ENCODE peak calls at places on chromosomes 11 and 22, in five cellular contexts. L is hepatocyte, D is GM23338, B is thoracic aorta, I is stomach. J is an unnamed sample. For H3K4me1, the result is how much of the 10 kb centered on the place peaks cover.

GRCh38 chr11:3171931-3172560 is 6.9 kb upstream of the OSBPL5 start:
- DNase-seq in I (no peak), L (no peak), B (no peak), D (no peak), J (no peak)

GRCh38 chr11:89660234-89660633 is 49.9 kb upstream of the TRIM77 start:
- DNase-seq in I (no peak), B (no peak), D (peak), L (peak), J (no peak)

GRCh38 chr11:26286472-26287066 is 45.4 kb upstream of the ANO3 start:
- DNase-seq in D (peak), L (peak), I (no peak), B (no peak), J (no peak)

GRCh38 chr11:133934599-133935550 is 21.9 kb downstream of the IGSF9B start:
- DNase-seq in L (no peak), B (no peak), I (no peak), D (no peak), J (no peak)

GRCh38 chr11:75389925-75390324 is 9.4 kb upstream of the RPS3 start:
- DNase-seq in B (no peak), L (no peak), D (no peak), I (no peak), J (no peak)

GRCh38 chr11:112465433-112466024 is 204.9 kb upstream of the PLET1 start:
- DNase-seq in I (no peak), L (peak), D (no peak), B (no peak), J (no peak)

GRCh38 chr11:106424111-106424510 is 346.6 kb downstream of the AASDHPPT start:
- DNase-seq in B (no peak), I (no peak), L (peak), D (no peak), J (no peak)

GRCh38 chr11:2741377-2742131 is 41.8 kb upstream of the KCNQ1OT1 start:
- DNase-seq in I (no peak), L (peak), B (no peak), D (no peak), J (no peak)

GRCh38 chr11:78460468-78460867 is 42.8 kb upstream of the GAB2 start:
- DNase-seq in I (no peak), L (no peak), D (no peak), B (no peak), J (no peak)

GRCh38 chr11:35085766-35086165 is 53.2 kb upstream of the CD44 start:
- DNase-seq in L (no peak), B (no peak), D (no peak), I (no peak), J (no peak)

GRCh38 chr11:93494341-93494740 is 48.9 kb downstream of the SMCO4 start:
- DNase-seq in I (no peak), D (no peak), L (no peak), B (no peak), J (no peak)

GRCh38 chr22:36385491-36386350 is 2.0 kb downstream of the MYH9 start:
- DNase-seq in D (peak), L (peak), I (peak), B (peak), J (peak)

GRCh38 chr11:44305149-44305642 is 4.7 kb downstream of the ALX4 start:
- DNase-seq in D (no peak), B (no peak), L (no peak), I (no peak), J (no peak)

GRCh38 chr22:27783436-27784098 is 18.0 kb downstream of the MN1 start:
- DNase-seq in B (no peak), D (no peak), I (no peak), L (no peak), J (no peak)

GRCh38 chr11:76623171-76623883 is 47.2 kb downstream of the LRRC32 start:
- DNase-seq in D (no peak), L (no peak), B (no peak), I (no peak), J (no peak)

GRCh38 chr22:40244586-40244985 is 66.9 kb downstream of the TNRC6B start:
- DNase-seq in B (no peak), I (no peak), D (no peak), L (no peak), J (no peak)

GRCh38 chr11:65932558-65932919 is 12.7 kb upstream of the TSGA10IP start:
- DNase-seq in D (peak), I (no peak), B (no peak), L (no peak), J (no peak)

GRCh38 chr11:43558056-43558455 is 122.5 kb upstream of the HSD17B12 start:
- DNase-seq in D (no peak), B (no peak), I (no peak), L (no peak), J (no peak)

GRCh38 chr11:111428113-111428876 is 49.2 kb upstream of the POU2AF1 start:
- DNase-seq in B (no peak), I (no peak), L (no peak), D (no peak), J (no peak)

GRCh38 chr11:79259800-79260199 is 181.0 kb downstream of the TENM4 start:
- DNase-seq in L (no peak), B (no peak), I (no peak), D (no peak), J (no peak)

GRCh38 chr11:47571012-47571729 is 5.8 kb downstream of the PTPMT1 start:
- DNase-seq in L (no peak), D (no peak), I (no peak), B (no peak), J (no peak)

GRCh38 chr11:28756977-28757376 is 648.8 kb downstream of the METTL15 start:
- DNase-seq in B (no peak), I (no peak), L (no peak), D (no peak), J (no peak)

GRCh38 chr11:7994581-7995278 is 7.6 kb downstream of the EIF3F start:
- DNase-seq in B (no peak), D (no peak), I (no peak), L (no peak), J (no peak)
- H3K27ac ChIP-seq in B (no peak), D (no peak), I (no peak), L (no peak), J (no peak)

DNA sequence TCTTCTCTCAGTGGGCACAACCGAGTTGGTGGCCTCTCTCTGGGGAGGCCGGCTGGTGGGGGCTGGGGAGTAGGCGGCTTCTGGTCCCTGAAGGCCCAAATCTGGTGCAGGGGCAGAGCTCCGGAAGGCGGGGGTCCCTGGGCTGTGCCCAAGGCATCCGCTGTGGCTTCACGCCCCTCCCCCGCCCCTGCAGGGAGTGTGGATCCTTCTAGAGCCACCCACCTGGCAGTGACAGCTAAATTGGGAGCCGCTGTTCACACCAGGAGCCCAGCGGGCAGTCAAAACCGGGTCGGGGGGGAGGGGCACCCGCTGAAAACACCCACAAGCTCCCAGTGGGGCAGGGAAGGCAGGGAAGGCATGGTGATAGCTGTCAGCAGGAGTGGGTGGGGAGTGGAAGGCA is 4.6 kb upstream of the RTN4R start:
- DNase-seq in D (no peak), B (no peak), I (no peak), L (no peak), J (no peak)
- H3K4me1 ChIP-seq in D (under half), B (under half), I (under half), L (under half), J (under half)

GRCh38 chr11:67628710-67629385 is 889 bp downstream of the NUDT8 start:
- DNase-seq in B (no peak), I (no peak), D (no peak), L (no peak), J (no peak)
- H3K27ac ChIP-seq in B (peak), I (peak), D (no peak), L (no peak), J (no peak)

GRCh38 chr22:46109474-46110003 is 40.8 kb upstream of the PPARA start:
- DNase-seq in L (no peak), B (no peak), I (no peak), D (no peak), J (no peak)
- H3K4me1 ChIP-seq in L (under half), B (half or more), I (half or more), D (under half), J (under half)

GRCh38 chr11:9077164-9077563 is 14.2 kb downstream of the SCUBE2 start:
- DNase-seq in L (no peak), I (no peak), B (no peak), D (no peak), J (no peak)
- H3K27ac ChIP-seq in L (no peak), I (no peak), B (no peak), D (no peak), J (no peak)

DNA sequence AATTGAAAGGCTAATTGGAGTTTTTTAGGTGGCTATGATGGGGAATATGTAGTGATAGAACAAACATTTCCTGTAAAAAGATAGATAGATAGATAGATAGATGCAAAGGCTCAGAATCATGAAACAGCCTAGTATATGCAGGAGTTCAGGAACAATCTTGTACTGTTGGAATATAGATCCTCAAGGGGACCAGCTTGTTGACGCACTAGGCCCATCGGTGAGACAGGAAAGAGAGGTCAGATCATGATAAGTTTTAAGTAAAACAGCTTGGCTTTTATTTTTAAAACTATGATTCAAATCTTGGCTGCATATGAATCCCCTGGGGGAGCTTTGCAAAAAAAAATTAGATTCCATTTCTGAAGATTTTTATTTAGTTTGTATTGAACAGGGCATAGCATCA is 185.9 kb downstream of the TRPC6 start:
- DNase-seq in L (no peak), B (no peak), D (no peak), I (no peak), J (no peak)
- H3K4me1 ChIP-seq in L (under half), B (under half), D (under half), I (under half), J (under half)

J was measured in lung.